ENCODE peak calls at places on chromosomes 16 and 17, in four cellular contexts. V is H1, R is K562, G is SK-N-SH. D is an unnamed sample.

GRCh38 chr16:4217246-4218131 is 24.4 kb downstream of the SRL start:
- DNase-seq in V (no peak), R (no peak), G (peak), D (no peak)

GRCh38 chr17:40342575-40343058 is 21.9 kb downstream of the GJD3 start:
- DNase-seq in V (no peak), R (no peak), G (no peak), D (no peak)

GRCh38 chr16:85335584-85336492 is 223.6 kb upstream of the CIBAR2 start:
- DNase-seq in V (no peak), R (no peak), G (no peak), D (no peak)

GRCh38 chr16:23578096-23578830 is 17.9 kb downstream of the NDUFAB1 start:
- DNase-seq in V (no peak), R (no peak), G (no peak), D (no peak)

GRCh38 chr16:58459344-58460218 is 40.4 kb upstream of the NDRG4 start:
- DNase-seq in V (no peak), R (no peak), G (no peak), D (no peak)

GRCh38 chr17:4853195-4853762 is 20.1 kb downstream of the MINK1 start:
- DNase-seq in V (no peak), R (no peak), G (no peak), D (peak)

GRCh38 chr16:54346046-54346445 is 59.5 kb upstream of the IRX3 start:
- DNase-seq in V (no peak), R (no peak), G (no peak), D (no peak)

GRCh38 chr17:79205688-79206205 is 131.1 kb downstream of the ENGASE start:
- DNase-seq in V (no peak), R (no peak), G (no peak), D (no peak)

GRCh38 chr17:50875074-50875473 is 8.9 kb upstream of the TOB1 start:
- DNase-seq in V (no peak), R (no peak), G (no peak), D (no peak)

GRCh38 chr16:53282328-53282727 is 151.9 kb upstream of the RBL2 start:
- DNase-seq in V (no peak), R (no peak), G (no peak), D (no peak)

GRCh38 chr17:27529230-27529796 is 73.1 kb downstream of the KSR1 start:
- DNase-seq in V (no peak), R (peak), G (peak), D (no peak)

GRCh38 chr16:87850009-87851006 is 19.0 kb downstream of the SLC7A5 start:
- DNase-seq in V (no peak), R (peak), G (peak), D (peak)

GRCh38 chr16:88798772-88799455 is 4.7 kb upstream of the CDT1 start:
- DNase-seq in V (no peak), R (no peak), G (no peak), D (no peak)

GRCh38 chr16:79833559-79833958 is 233.0 kb upstream of the MAF start:
- DNase-seq in V (no peak), R (no peak), G (no peak), D (no peak)

GRCh38 chr17:55765472-55765871 is 14.6 kb downstream of the PCTP start:
- DNase-seq in V (no peak), R (no peak), G (no peak), D (no peak)

GRCh38 chr17:73292031-73292531 is 19.7 kb downstream of the CDC42EP4 start:
- DNase-seq in V (no peak), R (no peak), G (peak), D (no peak)

GRCh38 chr16:14460726-14461125 is 169.3 kb downstream of the PARN start:
- DNase-seq in V (no peak), R (no peak), G (no peak), D (no peak)

GRCh38 chr16:12081048-12081404 is 104.5 kb downstream of the SNX29 start:
- DNase-seq in V (no peak), R (no peak), G (no peak), D (no peak)

GRCh38 chr16:12417051-12417818 is 386.5 kb downstream of the CPPED1 start:
- DNase-seq in V (no peak), R (no peak), G (no peak), D (no peak)

GRCh38 chr17:51869387-51869786 is 289.1 kb downstream of the CA10 start:
- DNase-seq in V (no peak), R (no peak), G (no peak), D (peak)

GRCh38 chr17:13420294-13421277 is 181.1 kb downstream of the HS3ST3A1 start:
- DNase-seq in V (no peak), R (no peak), G (no peak), D (peak)

GRCh38 chr17:28717578-28718316 is at the start of gene RAB34:
- DNase-seq in V (peak), R (no peak), G (no peak), D (no peak)

GRCh38 chr16:81429045-81429521 is 15.5 kb upstream of the CMIP start:
- DNase-seq in V (no peak), R (no peak), G (peak), D (peak)

GRCh38 chr16:89115216-89115949 is 21.7 kb downstream of the ACSF3 start:
- DNase-seq in V (no peak), R (peak), G (no peak), D (no peak)

GRCh38 chr16:67845291-67846062 is 1.3 kb upstream of the NUTF2 start:
- DNase-seq in V (no peak), R (no peak), G (no peak), D (no peak)

GRCh38 chr16:75402821-75403475 is 30.4 kb downstream of the CFDP1 start:
- DNase-seq in V (no peak), R (peak), G (peak), D (peak)

GRCh38 chr17:27593857-27594255 is 37.1 kb upstream of the LGALS9 start:
- DNase-seq in V (no peak), R (no peak), G (no peak), D (no peak)

GRCh38 chr16:23871924-23872323 is 36.1 kb downstream of the PRKCB start:
- DNase-seq in V (no peak), R (no peak), G (no peak), D (no peak)

GRCh38 chr16:22948058-22948602 is 134.2 kb downstream of the HS3ST2 start:
- DNase-seq in V (no peak), R (no peak), G (no peak), D (no peak)

GRCh38 chr17:60091908-60092331 is 13.2 kb upstream of the HEATR6 start:
- DNase-seq in V (no peak), R (no peak), G (no peak), D (peak)

GRCh38 chr17:17052462-17053221 is 10.4 kb downstream of the MPRIP start:
- DNase-seq in V (no peak), R (no peak), G (no peak), D (no peak)

GRCh38 chr17:73007447-73007846 is 85.0 kb downstream of the SLC39A11 start:
- DNase-seq in V (no peak), R (no peak), G (no peak), D (no peak)

GRCh38 chr17:15076991-15077663 is 188.0 kb downstream of the PMP22 start:
- DNase-seq in V (no peak), R (no peak), G (no peak), D (no peak)

GRCh38 chr17:9529033-9529748 is 46.4 kb downstream of the STX8 start:
- DNase-seq in V (no peak), R (peak), G (peak), D (no peak)
- TF ChIP-seq JUND in V (no peak), R (no peak), G (no peak), D (no peak)

DNA sequence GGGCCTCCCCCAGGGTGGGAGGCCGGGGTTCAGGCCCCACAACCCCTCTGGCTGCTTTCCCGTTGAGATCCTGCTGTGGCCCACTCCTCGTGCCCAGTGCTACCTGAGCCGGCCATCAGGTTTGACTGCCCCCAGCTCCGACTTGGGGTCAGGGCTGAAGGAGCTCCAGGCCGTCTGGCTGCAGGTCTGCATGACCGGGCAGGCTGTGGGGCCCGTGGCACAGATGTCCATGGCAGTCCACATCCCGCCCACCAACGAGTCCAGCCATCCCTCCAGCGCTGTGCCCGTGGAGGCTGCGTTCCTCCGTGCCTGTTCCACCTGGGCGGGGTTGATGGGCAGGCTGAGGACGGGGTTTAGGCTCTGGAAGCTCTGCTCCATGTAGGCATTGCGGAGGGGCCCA is 362.2 kb downstream of the XYLT1 start:
- DNase-seq in V (no peak), R (no peak), G (no peak), D (no peak)
- TF ChIP-seq JUND in V (no peak), R (no peak), G (no peak), D (no peak)

DNA sequence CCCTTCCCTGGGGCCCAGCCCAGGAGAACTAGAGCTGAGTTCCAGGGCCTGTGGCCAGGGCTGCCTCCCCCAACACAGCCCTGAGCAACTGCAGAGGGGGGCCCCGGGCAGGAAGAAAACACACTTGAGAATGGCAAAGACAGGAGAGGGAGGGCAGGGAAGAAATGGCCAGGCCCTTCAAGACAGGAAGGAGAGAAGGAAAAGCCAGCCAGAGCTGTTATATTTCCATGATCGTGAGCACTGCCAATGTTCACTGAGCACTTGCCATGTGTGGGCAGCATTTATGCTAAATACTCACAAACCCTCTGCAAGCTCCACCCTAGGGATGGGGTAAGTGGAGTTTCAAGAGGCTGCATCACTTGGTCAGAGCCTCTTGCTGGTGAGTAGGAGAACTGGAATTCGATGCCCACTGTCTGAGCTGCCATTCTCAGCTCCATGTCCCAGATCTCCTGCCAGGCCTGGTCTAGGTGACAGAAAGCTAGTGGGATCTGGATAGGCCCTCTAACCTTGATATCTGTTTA is 224.3 kb downstream of the ZNF423 start:
- DNase-seq in V (no peak), R (no peak), G (no peak), D (no peak)
- TF ChIP-seq JUND in V (no peak), R (no peak), G (no peak), D (no peak)

GRCh38 chr16:82782715-82783251 is 156.0 kb downstream of the CDH13 start:
- DNase-seq in V (no peak), R (no peak), G (no peak), D (no peak)
- TF ChIP-seq JUND in V (no peak), R (no peak), G (no peak), D (no peak)

GRCh38 chr17:64635647-64636305 is 26.3 kb downstream of the SMURF2 start:
- DNase-seq in V (no peak), R (no peak), G (no peak), D (peak)

GRCh38 chr17:64632193-64632592 is 29.9 kb downstream of the SMURF2 start:
- DNase-seq in V (no peak), R (no peak), G (no peak), D (no peak)

GRCh38 chr17:64634217-64634616 is 27.9 kb downstream of the SMURF2 start:
- DNase-seq in V (no peak), R (no peak), G (no peak), D (no peak)

GRCh38 chr17:64630309-64631223 is 31.5 kb downstream of the SMURF2 start:
- DNase-seq in V (no peak), R (no peak), G (no peak), D (no peak)

GRCh38 chr17:64632606-64633005 is 29.5 kb downstream of the SMURF2 start:
- DNase-seq in V (no peak), R (no peak), G (no peak), D (no peak)
- TF ChIP-seq JUND in V (no peak), R (no peak), G (no peak), D (no peak)

GRCh38 chr17:3447625-3448024 is 14.0 kb upstream of the OR1E2 start:
- DNase-seq in V (no peak), R (no peak), G (no peak), D (no peak)
- TF ChIP-seq JUND in V (no peak), R (no peak), G (no peak), D (no peak)

DNA sequence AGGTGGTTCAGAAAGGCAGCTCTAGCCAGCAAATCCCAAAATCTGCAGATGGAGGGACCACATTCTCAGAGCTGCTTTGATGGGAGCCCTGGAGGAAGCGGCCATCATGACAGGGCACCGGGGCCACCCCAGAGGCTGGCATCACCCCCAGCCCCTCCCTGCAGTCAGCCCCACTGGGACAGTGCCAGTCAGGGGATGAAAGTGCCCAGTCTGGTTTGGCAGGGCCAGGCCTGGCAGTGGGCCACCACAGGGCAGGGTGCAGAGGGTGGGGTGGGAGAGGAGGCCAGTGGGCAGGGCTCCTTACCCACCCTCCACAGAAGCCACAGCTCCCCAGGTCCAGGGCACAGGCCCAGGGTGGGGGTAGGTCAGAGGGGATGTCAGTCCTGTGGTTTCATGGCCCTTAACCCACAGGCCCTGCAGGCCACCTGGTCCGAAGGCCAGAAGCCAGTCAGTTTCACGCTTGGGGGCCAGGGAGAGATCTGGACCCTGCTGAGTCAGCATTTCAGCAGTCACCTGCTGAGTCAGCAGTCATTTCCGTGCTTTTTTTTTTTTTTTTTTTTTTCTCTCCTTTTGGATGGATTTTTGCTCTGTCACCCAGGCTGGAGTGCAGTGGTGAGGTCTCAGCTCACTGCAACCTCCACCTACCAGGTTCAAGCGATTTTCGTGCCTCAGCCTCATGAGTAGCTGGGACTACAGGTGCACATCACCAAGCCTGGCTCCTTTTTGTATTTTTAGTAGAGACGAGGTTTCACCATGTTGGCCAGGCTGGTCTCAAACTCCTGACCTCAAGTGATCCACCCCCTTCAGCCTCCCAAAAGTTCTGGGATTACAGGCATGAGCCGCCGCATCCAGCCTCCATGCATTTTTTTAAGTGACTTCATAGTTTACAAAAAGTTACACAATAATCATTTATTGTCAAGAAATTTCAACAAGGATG is 10.4 kb downstream of the SLC25A10 start:
- DNase-seq in V (no peak), R (peak), G (peak), D (peak)
- TF ChIP-seq JUND in V (no peak), R (peak), G (no peak), D (no peak)

GRCh38 chr17:39113871-39114270 is 37.6 kb downstream of the PLXDC1 start:
- DNase-seq in V (no peak), R (no peak), G (no peak), D (no peak)

GRCh38 chr17:39118674-39119419 is 32.6 kb downstream of the PLXDC1 start:
- DNase-seq in V (no peak), R (no peak), G (no peak), D (no peak)

GRCh38 chr17:39114744-39115534 is 36.5 kb downstream of the PLXDC1 start:
- DNase-seq in V (no peak), R (no peak), G (no peak), D (peak)

GRCh38 chr17:39110435-39111136 is 40.9 kb downstream of the PLXDC1 start:
- DNase-seq in V (no peak), R (no peak), G (peak), D (no peak)

GRCh38 chr17:39116224-39116623 is 35.2 kb downstream of the PLXDC1 start:
- DNase-seq in V (no peak), R (no peak), G (no peak), D (no peak)
- TF ChIP-seq JUND in V (no peak), R (no peak), G (no peak), D (no peak)

GRCh38 chr17:42062673-42063072 is 12.3 kb upstream of the C17orf113 start:
- DNase-seq in V (no peak), R (no peak), G (no peak), D (no peak)

GRCh38 chr17:42065201-42065600 is 14.8 kb upstream of the C17orf113 start:
- DNase-seq in V (no peak), R (no peak), G (no peak), D (no peak)

GRCh38 chr17:42068979-42069378 is 18.6 kb upstream of the C17orf113 start:
- DNase-seq in V (no peak), R (no peak), G (no peak), D (peak)

GRCh38 chr17:42071810-42072209 is 21.4 kb upstream of the C17orf113 start:
- DNase-seq in V (no peak), R (no peak), G (no peak), D (no peak)

GRCh38 chr17:42067371-42068180 is 17.2 kb upstream of the C17orf113 start:
- DNase-seq in V (no peak), R (peak), G (peak), D (peak)
- TF ChIP-seq JUND in V (no peak), R (no peak), G (no peak), D (no peak)

D was measured in T47D.